ENCODE peak calls at places on chromosome 12, in five cellular contexts. P is mesenchymal stem cell; I is CD8-positive, alpha-beta memory T cell; S is psoas muscle; O is mucosa of descending colon. V is an unnamed sample. For H3K9me3, the result is how much of the 10 kb centered on the place peaks cover.

GRCh38 chr12:57504033-57504432 is 16.2 kb downstream of the MARS1 start:
- DNase-seq in P (no peak), I (no peak), S (no peak), O (no peak), V (no peak)

GRCh38 chr12:117042171-117042809 is 56.9 kb downstream of the TESC start:
- DNase-seq in S (no peak), P (peak), I (no peak), O (peak), V (no peak)

GRCh38 chr12:53345486-53346195 is 9.5 kb upstream of the SP7 start:
- DNase-seq in O (no peak), I (no peak), P (peak), S (peak), V (no peak)

GRCh38 chr12:46386360-46386867 is 13.8 kb upstream of the SLC38A2 start:
- DNase-seq in I (no peak), P (peak), S (no peak), O (no peak), V (no peak)

GRCh38 chr12:119544780-119545625 is 48.6 kb upstream of the TMEM233 start:
- DNase-seq in O (no peak), I (peak), P (peak), S (peak), V (peak)

GRCh38 chr12:124804011-124804621 is 59.5 kb downstream of the SCARB1 start:
- DNase-seq in S (peak), I (no peak), O (no peak), P (peak), V (no peak)

GRCh38 chr12:6688543-6688999 is 604 bp downstream of the ZNF384 start:
- DNase-seq in O (peak), I (peak), S (peak), P (no peak), V (no peak)

GRCh38 chr12:113105606-113106271 is 29.8 kb downstream of the RASAL1 start:
- DNase-seq in I (no peak), S (no peak), O (no peak), P (no peak), V (no peak)

GRCh38 chr12:83826112-83826511 is 1086.5 kb downstream of the SLC6A15 start:
- DNase-seq in O (no peak), S (no peak), P (peak), I (no peak), V (peak)

GRCh38 chr12:99619389-99620158 is 28.0 kb upstream of the GARIN6 start:
- DNase-seq in I (no peak), P (peak), O (no peak), S (no peak), V (no peak)

GRCh38 chr12:99620159-99620479 is 27.4 kb upstream of the GARIN6 start:
- DNase-seq in P (no peak), S (no peak), I (no peak), O (no peak), V (no peak)

GRCh38 chr12:99618657-99619056 is 28.9 kb upstream of the GARIN6 start:
- DNase-seq in O (no peak), S (no peak), P (no peak), I (no peak), V (no peak)
- H3K9me3 ChIP-seq in O (under half), S (under half), P (under half), I (under half), V (under half)

GRCh38 chr12:39622306-39622705 is 2.7 kb upstream of the ABCD2 start:
- DNase-seq in P (no peak), S (no peak), I (no peak), O (no peak), V (no peak)
- H3K9me3 ChIP-seq in P (under half), S (under half), I (under half), O (under half), V (under half)

DNA sequence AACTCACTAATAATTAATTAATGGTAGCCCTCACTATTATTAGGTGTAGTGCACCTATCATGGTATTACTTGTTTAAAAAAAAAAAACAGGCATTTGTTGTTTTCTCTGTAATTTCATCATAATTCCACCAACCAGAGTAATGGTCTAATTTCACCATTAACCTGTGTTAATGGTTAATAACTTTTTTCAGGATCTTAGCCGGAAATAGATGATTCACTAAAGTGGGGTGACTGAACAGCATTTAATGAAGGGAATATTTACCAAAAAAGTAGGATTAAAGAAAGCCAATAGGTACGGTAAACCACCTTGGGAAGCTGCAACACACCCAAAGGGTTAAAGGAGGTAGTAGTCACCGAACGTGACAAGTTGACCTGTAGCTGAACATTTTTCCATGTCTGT is 13.0 kb downstream of the ETFBKMT start:
- DNase-seq in I (no peak), S (no peak), P (no peak), O (no peak), V (no peak)
- H3K9me3 ChIP-seq in I (under half), S (under half), P (under half), O (under half), V (under half)

DNA sequence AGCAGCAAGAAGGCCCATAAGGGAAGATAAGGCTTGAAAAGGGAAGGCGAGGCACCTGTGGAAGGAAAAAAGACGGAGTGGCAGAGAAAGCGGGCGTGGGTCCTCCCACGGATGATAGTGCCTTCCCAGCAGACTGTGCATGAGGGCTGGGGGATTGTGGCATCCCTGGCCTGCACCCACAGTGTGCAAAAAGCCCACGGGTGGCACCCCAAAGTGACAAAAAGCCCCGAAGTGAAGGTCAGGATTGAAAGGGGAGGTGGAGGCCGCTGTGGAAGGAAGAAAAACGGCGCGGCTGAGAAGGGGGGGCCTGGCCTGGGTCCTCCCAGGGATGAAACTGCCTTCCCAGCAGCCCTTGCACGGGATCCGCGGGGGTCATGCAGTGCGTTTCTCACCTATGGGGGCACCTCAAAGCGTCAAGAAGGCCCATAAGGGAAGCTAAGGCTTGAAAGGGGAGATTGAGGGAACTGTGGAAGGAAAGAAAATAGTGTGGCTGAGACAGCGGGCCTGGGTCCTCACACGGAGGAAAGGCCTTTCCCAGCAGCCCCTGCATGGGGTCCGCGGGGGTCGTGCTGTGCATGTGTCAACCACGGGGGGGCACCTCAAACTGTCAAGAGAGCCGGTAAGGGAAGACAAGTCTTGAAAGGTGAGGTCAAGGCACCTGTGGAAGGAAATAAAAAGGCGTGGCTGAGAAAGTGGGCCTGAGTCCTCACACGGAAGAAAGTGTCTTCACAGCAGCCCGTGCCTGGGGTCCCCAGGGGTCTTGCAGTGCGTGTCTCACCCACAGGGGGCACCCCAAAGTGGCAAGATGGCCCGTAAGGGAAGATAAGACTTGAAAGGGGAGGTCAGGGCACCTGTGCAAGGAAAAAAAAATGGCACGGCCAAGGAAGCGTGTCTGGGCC is 274.1 kb downstream of the ALG10 start:
- DNase-seq in S (peak), I (no peak), P (no peak), O (peak), V (peak)
- H3K9me3 ChIP-seq in S (under half), I (under half), P (under half), O (half or more), V (under half)

DNA sequence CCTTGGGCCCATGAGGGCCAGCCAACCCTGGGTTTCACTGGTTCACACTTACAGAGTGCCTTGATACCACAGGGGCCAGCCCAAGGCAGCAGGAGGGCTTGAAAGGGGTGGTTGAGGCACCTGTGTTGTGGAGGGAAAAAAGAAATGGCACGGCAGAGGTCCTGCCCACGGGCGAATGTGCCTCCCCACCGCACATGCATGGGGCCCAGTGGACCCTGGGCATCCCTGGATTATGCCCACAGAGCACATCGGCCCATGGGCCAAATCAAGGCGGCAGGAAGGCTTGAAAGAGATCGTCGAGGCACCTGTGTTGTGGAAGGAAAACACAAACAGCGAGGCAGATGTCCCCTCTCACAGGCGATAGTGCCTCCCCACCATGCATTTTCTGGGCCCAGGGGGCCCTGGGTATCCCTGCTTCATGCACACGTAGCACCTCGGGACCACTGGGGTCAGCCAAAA is 378.2 kb downstream of the ALG10 start:
- DNase-seq in P (no peak), I (peak), O (peak), S (peak), V (peak)
- H3K9me3 ChIP-seq in P (under half), I (under half), O (half or more), S (under half), V (under half)

GRCh38 chr12:34105392-34105933 is 83.2 kb downstream of the ALG10 start:
- DNase-seq in S (no peak), O (no peak), I (no peak), P (no peak), V (no peak)
- H3K9me3 ChIP-seq in S (under half), O (under half), I (under half), P (under half), V (under half)

GRCh38 chr12:47442310-47442709 is 263.5 kb downstream of the RPAP3 start:
- DNase-seq in S (no peak), O (no peak), P (no peak), I (no peak), V (no peak)

GRCh38 chr12:47438175-47438574 is 267.7 kb downstream of the RPAP3 start:
- DNase-seq in O (no peak), I (no peak), P (no peak), S (no peak), V (no peak)

GRCh38 chr12:47437570-47437969 is 268.3 kb downstream of the RPAP3 start:
- DNase-seq in S (no peak), O (no peak), P (no peak), I (no peak), V (no peak)

DNA sequence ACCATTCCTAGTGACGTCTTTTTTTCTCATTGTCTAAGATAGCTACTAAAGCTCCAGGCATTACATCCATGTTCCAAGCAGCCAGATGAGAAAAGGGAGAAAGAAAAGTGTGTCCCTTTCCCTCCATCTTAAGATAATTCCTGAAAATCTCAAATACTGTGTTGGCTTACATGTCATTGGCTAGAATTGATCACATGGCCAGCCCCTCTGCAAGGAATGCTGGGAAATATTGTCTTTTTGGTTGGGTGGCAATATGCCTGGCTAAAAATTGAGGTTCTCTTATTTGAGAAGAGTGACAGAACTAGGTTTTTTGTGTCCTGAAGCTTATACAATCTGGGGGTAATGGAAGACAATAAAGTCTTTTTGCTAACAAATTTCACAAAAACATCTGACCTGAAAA is 264.3 kb downstream of the RPAP3 start:
- DNase-seq in P (no peak), S (no peak), O (no peak), I (no peak), V (no peak)
- H3K9me3 ChIP-seq in P (under half), S (under half), O (under half), I (under half), V (under half)

DNA sequence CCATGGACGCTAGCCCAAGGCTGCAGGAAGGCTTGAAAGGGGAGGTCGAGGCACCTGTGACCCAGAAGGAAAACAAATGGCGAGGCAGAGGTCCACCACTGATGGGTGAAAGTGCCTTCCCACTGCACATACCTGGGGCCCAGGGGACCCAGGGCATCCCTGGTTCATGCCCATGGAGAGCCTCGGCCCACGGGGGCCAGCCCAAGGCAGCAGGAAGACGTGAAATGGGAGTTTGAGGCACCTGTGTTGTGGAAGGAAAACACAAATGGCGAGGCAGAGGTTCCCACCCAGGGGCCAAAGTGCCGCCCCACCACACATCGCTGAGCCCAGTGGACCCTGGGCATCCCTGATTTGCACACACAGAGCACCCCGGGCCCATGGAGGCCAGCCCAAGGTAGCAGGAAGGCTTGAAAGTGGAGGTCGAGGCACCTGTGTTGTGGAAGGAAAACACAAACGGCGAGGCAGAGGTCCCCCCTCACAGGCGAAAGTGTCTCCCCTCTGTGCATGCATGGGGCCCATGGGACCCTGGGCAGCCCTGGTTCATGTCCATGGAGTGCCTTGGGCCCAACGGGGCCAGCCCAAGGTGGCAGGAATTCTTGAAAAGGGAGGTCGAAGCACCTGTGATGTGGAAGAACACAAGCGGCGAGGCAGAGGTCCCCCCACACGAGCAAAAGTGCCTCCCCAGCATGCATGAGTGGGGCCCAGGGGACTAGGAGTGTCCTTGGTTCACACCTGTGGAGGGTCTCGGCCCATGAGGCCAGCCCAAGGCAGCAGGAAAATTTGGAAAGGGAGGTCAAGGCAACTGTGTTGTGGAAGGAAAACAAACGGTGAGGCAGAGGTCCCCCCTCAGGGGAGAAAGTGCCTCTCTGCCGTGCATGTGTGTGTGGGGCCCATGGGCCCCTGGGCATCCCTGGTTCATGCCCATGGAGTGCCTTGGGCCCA is 383.3 kb downstream of the ALG10 start:
- DNase-seq in S (peak), O (peak), I (peak), P (no peak), V (peak)
- H3K9me3 ChIP-seq in S (under half), O (half or more), I (under half), P (under half), V (under half)

V was measured in T-helper 17 cell.